ENCODE peak calls at places on chromosomes 13 and 19, in four cellular contexts. C is spleen, X is transverse colon, D is Panc1. J is an unnamed sample.
A peak's percentile ranks its signal among the peaks of the same experiment; 100 is the strongest.

GRCh38 chr19:16566161-16566560 is 6.1 kb downstream of the SLC35E1 start:
- DNase-seq in C (peak; percentile 90), D (no peak), X (peak; percentile 51), J (no peak)

GRCh38 chr19:46603752-46604241 is 2.7 kb downstream of the CALM3 start:
- DNase-seq in D (no peak), X (no peak), C (peak; percentile 63), J (no peak)

GRCh38 chr19:35498984-35499383 is 8.7 kb upstream of the KRTDAP start:
- DNase-seq in X (no peak), C (no peak), D (no peak), J (no peak)

GRCh38 chr19:19530423-19530804 is 1.7 kb downstream of the YJEFN3 start:
- DNase-seq in D (no peak), C (no peak), X (no peak), J (no peak)

GRCh38 chr19:47049307-47049700 is 880 bp upstream of the TMEM160 start:
- DNase-seq in X (no peak), D (no peak), C (no peak), J (no peak)

GRCh38 chr13:20239748-20240147 is 7.6 kb upstream of the GJB6 start:
- DNase-seq in C (no peak), D (no peak), X (peak; percentile 24), J (no peak)

GRCh38 chr13:43284162-43284561 is 260.8 kb downstream of the DNAJC15 start:
- DNase-seq in X (no peak), D (no peak), C (no peak), J (no peak)

GRCh38 chr13:108363651-108364050 is 94.1 kb downstream of the TNFSF13B start:
- DNase-seq in C (no peak), D (no peak), X (no peak), J (no peak)

GRCh38 chr13:99941086-99941485 is 30.5 kb downstream of the ZIC5 start:
- DNase-seq in X (peak; percentile 58), C (no peak), D (no peak), J (no peak)

GRCh38 chr19:41548954-41549688 is 26.8 kb upstream of the CEACAM21 start:
- DNase-seq in C (no peak), X (peak; percentile 71), D (no peak), J (no peak)

GRCh38 chr13:30334663-30335386 is 27.5 kb upstream of the KATNAL1 start:
- DNase-seq in X (no peak), C (no peak), D (no peak), J (no peak)

GRCh38 chr13:30751183-30751933 is 16.0 kb downstream of the ALOX5AP start:
- DNase-seq in C (no peak), D (no peak), X (no peak), J (no peak)

GRCh38 chr13:102872131-102872530 is 26.3 kb downstream of the ERCC5 start:
- DNase-seq in D (no peak), X (no peak), C (no peak), J (no peak)

GRCh38 chr13:21610687-21611086 is 6.7 kb upstream of the MICU2 start:
- DNase-seq in D (no peak), C (no peak), X (no peak), J (no peak)

GRCh38 chr19:47729468-47729798 is 15.9 kb upstream of the NOP53 start:
- DNase-seq in C (no peak), X (peak; percentile 45), D (peak; percentile 51), J (no peak)

GRCh38 chr19:19662866-19663291 is 597 bp downstream of the ATP13A1 start:
- DNase-seq in C (no peak), X (no peak), D (no peak), J (no peak)

GRCh38 chr13:36130542-36131214 is 504 bp downstream of the DCLK1 start:
- DNase-seq in X (no peak), D (no peak), C (no peak), J (no peak)

GRCh38 chr13:97212540-97213146 is 9.5 kb upstream of the MBNL2 start:
- DNase-seq in D (no peak), C (no peak), X (peak; percentile 36), J (no peak)

GRCh38 chr19:52190679-52191293 is 934 bp downstream of the PPP2R1A start:
- DNase-seq in C (peak; percentile 82), D (no peak), X (peak; percentile 55), J (no peak)

GRCh38 chr19:30064021-30064699 is 122.1 kb downstream of the URI1 start:
- DNase-seq in D (no peak), C (peak; percentile 61), X (peak; percentile 4), J (no peak)

GRCh38 chr13:40777166-40777956 is 6.4 kb upstream of the MRPS31 start:
- DNase-seq in X (peak; percentile 43), D (peak; percentile 46), C (no peak), J (no peak)

GRCh38 chr13:113647351-113648217 is 10.4 kb downstream of the ATP4B start:
- DNase-seq in X (peak; percentile 94), D (peak; percentile 1), C (peak; percentile 88), J (no peak)
- TF ChIP-seq POLR2AphosphoS5 in X (peak; percentile 82), D (no peak), C (peak; percentile 82), J (no peak)

GRCh38 chr19:45076029-45076850 is at the start of gene ZNF296:
- DNase-seq in C (peak; percentile 97), X (peak; percentile 93), D (no peak), J (peak; percentile 85)

GRCh38 chr19:45078390-45079062 is 534 bp upstream of the GEMIN7 start:
- DNase-seq in D (no peak), C (no peak), X (no peak), J (no peak)

GRCh38 chr19:45074744-45075143 is 1.5 kb downstream of the ZNF296 start:
- DNase-seq in D (no peak), C (no peak), X (no peak), J (no peak)

GRCh38 chr19:45076851-45077730 is 813 bp upstream of the ZNF296 start:
- DNase-seq in D (no peak), C (no peak), X (peak; percentile 51), J (no peak)

DNA sequence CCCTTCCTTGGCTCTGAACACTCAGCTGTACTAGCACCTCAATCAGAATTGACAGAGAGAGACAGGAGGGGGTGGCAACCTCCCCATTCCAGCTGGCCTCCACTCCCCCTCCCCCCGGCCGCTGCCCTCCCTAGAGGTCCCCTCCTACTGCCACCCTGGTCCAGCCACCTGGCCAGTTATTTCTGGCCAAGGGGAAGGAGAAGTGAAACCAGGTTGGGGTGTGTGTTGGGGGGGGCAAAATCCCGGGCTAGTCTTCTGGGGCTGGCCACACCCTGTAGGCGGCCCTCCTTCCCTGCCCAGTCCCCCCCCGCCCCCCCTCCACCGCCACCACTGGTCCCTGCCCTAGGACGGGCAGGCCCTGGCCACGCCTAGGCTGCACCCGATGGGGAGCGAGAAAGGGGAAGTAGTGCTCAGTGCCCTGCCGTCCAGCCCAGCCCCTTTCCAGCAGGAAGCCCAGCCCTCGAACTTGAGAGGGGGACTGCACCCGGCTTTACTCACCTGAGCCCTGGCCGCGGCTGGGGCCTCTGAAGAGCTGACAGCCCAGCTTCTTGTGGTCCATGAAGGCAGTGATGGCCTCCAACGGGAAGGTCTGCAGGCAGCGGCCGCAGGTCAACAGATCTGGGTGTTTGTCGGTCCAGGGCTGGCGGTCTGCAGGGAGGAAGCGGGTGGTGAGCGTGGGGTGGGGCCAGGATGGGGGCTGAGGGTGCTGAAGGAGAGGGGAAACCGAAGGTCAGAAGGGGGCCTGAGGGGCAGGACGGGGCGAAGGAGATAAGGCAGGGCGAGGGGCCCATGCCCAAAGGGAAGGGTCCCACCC is 856 bp downstream of the ZNF296 start:
- DNase-seq in D (no peak), C (peak; percentile 98), X (peak; percentile 92), J (peak; percentile 82)
- TF ChIP-seq POLR2AphosphoS5 in D (no peak), C (peak; percentile 77), X (peak; percentile 82), J (no peak)

DNA sequence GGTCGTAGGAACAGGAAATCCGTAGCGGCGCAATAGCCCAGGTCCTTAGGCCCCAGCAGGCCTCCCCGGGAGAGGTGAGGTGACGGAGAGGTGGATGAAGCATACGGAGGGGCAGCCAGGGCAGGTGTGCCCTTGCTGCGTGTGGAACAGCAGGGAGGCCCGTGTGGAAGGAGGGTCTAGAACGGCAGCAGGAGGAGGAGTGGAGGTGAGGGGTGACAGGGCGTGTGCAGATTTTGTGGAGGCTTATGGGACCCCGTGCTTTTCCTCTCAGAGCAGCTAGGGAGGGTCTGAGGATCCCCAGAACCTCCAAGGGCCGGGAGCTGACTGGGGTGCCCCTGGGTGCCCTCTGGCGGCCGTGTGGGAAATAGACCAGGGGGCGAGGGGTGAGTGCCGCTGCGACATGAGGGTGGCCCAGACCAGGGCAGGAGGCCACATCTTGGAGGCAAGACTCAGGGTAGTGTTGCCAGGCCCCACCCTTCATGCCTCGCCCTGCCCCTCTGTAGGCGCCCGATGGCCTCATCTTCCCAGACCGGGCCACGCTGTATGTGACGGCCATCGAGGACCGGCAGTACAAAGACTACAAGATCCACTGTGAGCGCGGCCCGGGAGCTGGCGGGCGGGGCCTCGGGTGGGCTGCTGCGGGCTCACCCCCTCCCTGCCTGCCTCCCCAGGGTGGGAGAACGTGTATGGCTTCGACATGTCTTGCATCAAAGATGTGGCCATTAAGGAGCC is 5.0 kb upstream of the ADM5 start:
- DNase-seq in C (no peak), X (no peak), D (no peak), J (no peak)
- TF ChIP-seq POLR2AphosphoS5 in C (no peak), X (no peak), D (no peak), J (peak; percentile 66)

GRCh38 chr19:4065430-4066175 is 1.1 kb downstream of the ZBTB7A start:
- DNase-seq in C (peak; percentile 98), D (peak; percentile 18), X (peak; percentile 98), J (peak; percentile 99)
- TF ChIP-seq POLR2AphosphoS5 in C (no peak), D (no peak), X (peak; percentile 23), J (no peak)

GRCh38 chr19:3575260-3575741 is 2.6 kb downstream of the HMG20B start:
- DNase-seq in C (no peak), X (no peak), D (no peak), J (no peak)

GRCh38 chr19:3572855-3573161 is at the start of gene HMG20B:
- DNase-seq in X (no peak), D (no peak), C (no peak), J (no peak)

GRCh38 chr19:3572132-3572854 is 451 bp upstream of the HMG20B start:
- DNase-seq in X (peak; percentile 100), C (peak; percentile 100), D (peak; percentile 93), J (peak; percentile 98)

GRCh38 chr19:3573162-3573857 is 566 bp downstream of the HMG20B start:
- DNase-seq in D (no peak), C (peak; percentile 92), X (no peak), J (no peak)

GRCh38 chr19:3573858-3574637 is 1.3 kb downstream of the HMG20B start:
- DNase-seq in X (peak; percentile 96), D (peak; percentile 55), C (peak; percentile 95), J (peak; percentile 87)
- TF ChIP-seq POLR2AphosphoS5 in X (no peak), D (no peak), C (no peak), J (no peak)